ENCODE peak calls at places on chromosomes 5 and 9, in six cellular contexts. E, Z, D, Q, U and R are unnamed samples. For H3K4me1, the result is how much of the 10 kb centered on the place peaks cover.

GRCh38 chr5:343461-344401 is 22.2 kb downstream of the AHRR start:
- DNase-seq in D (peak), E (peak), Z (peak), U (no peak), Q (peak), R (peak)

GRCh38 chr5:137320056-137321045 is 178.8 kb downstream of the SPOCK1 start:
- DNase-seq in Q (no peak), U (no peak), D (no peak), Z (no peak), E (peak), R (no peak)

GRCh38 chr5:16456103-16456832 is 9.3 kb downstream of the ZNF622 start:
- DNase-seq in E (peak), Z (no peak), D (peak), Q (peak), U (no peak), R (peak)

GRCh38 chr5:82749453-82749852 is 327.7 kb downstream of the TMEM167A start:
- DNase-seq in D (no peak), E (no peak), Z (no peak), U (no peak), Q (no peak), R (no peak)

GRCh38 chr5:177462021-177462670 is 11.3 kb downstream of the DBN1 start:
- DNase-seq in E (no peak), D (no peak), Z (no peak), U (no peak), Q (peak), R (no peak)

GRCh38 chr9:14400658-14400995 is 86.7 kb upstream of the NFIB start:
- DNase-seq in E (peak), Z (no peak), Q (no peak), U (peak), D (peak), R (no peak)

GRCh38 chr9:16552252-16552651 is 318.2 kb downstream of the BNC2 start:
- DNase-seq in D (no peak), Q (no peak), U (no peak), E (no peak), Z (no peak), R (peak)

GRCh38 chr9:4334439-4334838 is 34.6 kb upstream of the GLIS3 start:
- DNase-seq in U (no peak), E (peak), D (no peak), Q (peak), Z (peak), R (peak)

GRCh38 chr5:170120576-170120975 is 14.9 kb downstream of the FOXI1 start:
- DNase-seq in D (no peak), Z (no peak), Q (no peak), E (peak), U (no peak), R (no peak)

GRCh38 chr5:100772548-100772947 is 130.5 kb downstream of the ST8SIA4 start:
- DNase-seq in U (no peak), Z (no peak), Q (no peak), E (no peak), D (no peak), R (no peak)

GRCh38 chr5:88836195-88836838 is 46.7 kb downstream of the MEF2C start:
- DNase-seq in Q (no peak), Z (no peak), D (no peak), U (no peak), E (peak), R (peak)

GRCh38 chr5:36655171-36655570 is 48.8 kb downstream of the SLC1A3 start:
- DNase-seq in U (peak), Z (no peak), E (no peak), D (peak), Q (no peak), R (no peak)

GRCh38 chr9:138044485-138045383 is 167.2 kb downstream of the CACNA1B start:
- DNase-seq in Z (no peak), U (peak), E (no peak), D (no peak), Q (no peak), R (no peak)

GRCh38 chr9:110214553-110214952 is 6.6 kb upstream of the C9orf152 start:
- DNase-seq in D (no peak), Q (no peak), U (no peak), Z (no peak), E (no peak), R (no peak)

GRCh38 chr9:131715906-131716305 is 24.0 kb downstream of the RAPGEF1 start:
- DNase-seq in U (no peak), Z (no peak), D (peak), Q (no peak), E (no peak), R (no peak)
- H3K4me1 ChIP-seq in U (under half), Z (under half), D (half or more), Q (half or more), E (under half), R (under half)

GRCh38 chr5:164680812-164681211 is 1175.4 kb downstream of the MAT2B start:
- DNase-seq in D (no peak), E (no peak), U (no peak), Q (no peak), Z (no peak), R (no peak)
- H3K4me3 ChIP-seq in D (no peak), E (no peak), U (no peak), Q (no peak), Z (no peak), R (no peak)

GRCh38 chr9:86941196-86941595 is 6.1 kb downstream of the GAS1 start:
- DNase-seq in E (no peak), U (no peak), Q (no peak), Z (no peak), D (no peak), R (no peak)

GRCh38 chr9:86943223-86943870 is 4.0 kb downstream of the GAS1 start:
- DNase-seq in Q (no peak), U (peak), E (no peak), D (no peak), Z (no peak), R (peak)

GRCh38 chr9:86943871-86944240 is 3.5 kb downstream of the GAS1 start:
- DNase-seq in D (no peak), E (no peak), Q (no peak), Z (no peak), U (no peak), R (no peak)

GRCh38 chr9:86940774-86941173 is 6.5 kb downstream of the GAS1 start:
- DNase-seq in Q (no peak), U (no peak), E (no peak), Z (no peak), D (no peak), R (no peak)

DNA sequence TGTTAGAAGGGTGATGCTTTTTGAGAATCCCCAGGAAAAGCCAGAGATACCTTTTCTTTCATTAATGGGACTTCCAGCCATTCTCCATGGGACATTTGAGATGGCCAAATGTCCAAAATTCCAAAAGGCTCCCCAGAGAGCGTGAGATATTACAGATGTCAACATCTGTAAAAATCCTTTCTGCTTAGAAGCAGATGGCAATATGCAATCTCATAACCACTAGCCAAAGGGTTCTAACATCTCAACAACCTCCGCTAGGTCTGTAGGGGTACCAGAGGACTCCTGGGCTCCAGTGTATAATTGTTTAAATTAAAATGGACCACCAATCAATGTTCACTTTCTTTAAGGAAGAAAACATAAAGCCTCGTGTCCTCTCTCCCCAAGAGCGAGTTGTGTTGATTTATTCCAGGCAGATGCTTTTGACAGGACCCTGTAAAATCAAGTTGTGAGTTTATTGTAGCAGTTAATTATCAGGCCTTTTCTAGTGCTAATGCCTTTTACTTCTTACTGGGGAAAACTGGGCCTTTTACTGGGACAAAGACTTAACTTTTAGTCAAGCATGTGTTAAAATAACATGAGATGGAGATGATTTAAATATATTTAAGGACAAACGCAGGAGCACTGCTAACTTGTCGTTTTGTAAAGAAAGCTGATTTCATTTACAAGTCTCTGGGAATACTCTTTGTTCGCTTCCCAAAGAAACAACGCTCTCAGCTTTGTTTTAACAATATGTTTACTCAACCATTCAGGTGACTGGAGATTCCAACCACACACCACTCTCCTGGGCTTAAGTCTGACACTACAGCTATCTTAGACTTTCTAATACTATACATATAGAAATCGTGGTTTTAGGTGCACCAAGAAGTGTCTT is 4.7 kb downstream of the GAS1 start:
- DNase-seq in U (no peak), E (no peak), D (no peak), Z (no peak), Q (no peak), R (no peak)
- H3K27ac ChIP-seq in U (peak), E (no peak), D (no peak), Z (no peak), Q (no peak), R (no peak)

GRCh38 chr5:134569758-134570364 is 44.4 kb downstream of the JADE2 start:
- DNase-seq in Z (no peak), D (no peak), U (no peak), Q (no peak), E (no peak), R (peak)

GRCh38 chr5:134568339-134568700 is 42.9 kb downstream of the JADE2 start:
- DNase-seq in U (no peak), E (no peak), Q (no peak), D (no peak), Z (no peak), R (peak)

GRCh38 chr5:134567651-134568338 is 42.3 kb downstream of the JADE2 start:
- DNase-seq in U (peak), Q (peak), Z (no peak), E (peak), D (peak), R (peak)

GRCh38 chr5:134570365-134570758 is 44.9 kb downstream of the JADE2 start:
- DNase-seq in E (no peak), Z (no peak), Q (no peak), D (no peak), U (no peak), R (no peak)

GRCh38 chr5:134568761-134569725 is 43.6 kb downstream of the JADE2 start:
- DNase-seq in Z (peak), D (peak), U (peak), E (peak), Q (peak), R (peak)
- H3K4me1 ChIP-seq in Z (under half), D (under half), U (under half), E (under half), Q (under half), R (under half)

GRCh38 chr5:139344177-139344576 is 2.5 kb downstream of the PAIP2 start:
- DNase-seq in D (no peak), U (no peak), E (no peak), Q (no peak), Z (no peak), R (no peak)
- H3K4me3 ChIP-seq in D (peak), U (no peak), E (no peak), Q (peak), Z (no peak), R (no peak)

GRCh38 chr9:22067196-22067595 is 58.1 kb upstream of the CDKN2B start:
- DNase-seq in D (no peak), Q (no peak), E (peak), U (no peak), Z (no peak), R (no peak)

GRCh38 chr9:22065431-22065830 is 56.3 kb upstream of the CDKN2B start:
- DNase-seq in Z (no peak), Q (no peak), U (no peak), D (no peak), E (no peak), R (no peak)

GRCh38 chr9:22064957-22065356 is 55.9 kb upstream of the CDKN2B start:
- DNase-seq in D (no peak), Q (no peak), Z (no peak), E (no peak), U (no peak), R (no peak)

GRCh38 chr9:22073349-22073748 is 64.2 kb upstream of the CDKN2B start:
- DNase-seq in U (no peak), D (no peak), Q (no peak), E (no peak), Z (no peak), R (no peak)

GRCh38 chr9:22068369-22068768 is 59.3 kb upstream of the CDKN2B start:
- DNase-seq in Z (no peak), D (no peak), E (no peak), Q (no peak), U (no peak), R (no peak)
- H3K27ac ChIP-seq in Z (no peak), D (no peak), E (no peak), Q (no peak), U (no peak), R (no peak)

GRCh38 chr5:14239404-14239803 is 96.3 kb downstream of the TRIO start:
- DNase-seq in D (no peak), Q (no peak), U (no peak), E (no peak), Z (no peak), R (no peak)
- H3K4me1 ChIP-seq in D (half or more), Q (under half), U (half or more), E (under half), Z (under half), R (under half)

GRCh38 chr9:34520505-34521385 is 2.0 kb downstream of the ENHO start:
- DNase-seq in D (no peak), Q (no peak), U (peak), Z (no peak), E (no peak), R (no peak)

GRCh38 chr9:34521406-34522045 is 1.3 kb downstream of the ENHO start:
- DNase-seq in E (no peak), Z (no peak), Q (no peak), U (peak), D (no peak), R (no peak)

GRCh38 chr9:34524349-34524748 is 1.6 kb upstream of the ENHO start:
- DNase-seq in Z (no peak), D (no peak), U (peak), E (no peak), Q (no peak), R (no peak)

GRCh38 chr9:34522091-34522887 is 501 bp downstream of the ENHO start:
- DNase-seq in Z (no peak), U (peak), D (no peak), Q (peak), E (no peak), R (no peak)

DNA sequence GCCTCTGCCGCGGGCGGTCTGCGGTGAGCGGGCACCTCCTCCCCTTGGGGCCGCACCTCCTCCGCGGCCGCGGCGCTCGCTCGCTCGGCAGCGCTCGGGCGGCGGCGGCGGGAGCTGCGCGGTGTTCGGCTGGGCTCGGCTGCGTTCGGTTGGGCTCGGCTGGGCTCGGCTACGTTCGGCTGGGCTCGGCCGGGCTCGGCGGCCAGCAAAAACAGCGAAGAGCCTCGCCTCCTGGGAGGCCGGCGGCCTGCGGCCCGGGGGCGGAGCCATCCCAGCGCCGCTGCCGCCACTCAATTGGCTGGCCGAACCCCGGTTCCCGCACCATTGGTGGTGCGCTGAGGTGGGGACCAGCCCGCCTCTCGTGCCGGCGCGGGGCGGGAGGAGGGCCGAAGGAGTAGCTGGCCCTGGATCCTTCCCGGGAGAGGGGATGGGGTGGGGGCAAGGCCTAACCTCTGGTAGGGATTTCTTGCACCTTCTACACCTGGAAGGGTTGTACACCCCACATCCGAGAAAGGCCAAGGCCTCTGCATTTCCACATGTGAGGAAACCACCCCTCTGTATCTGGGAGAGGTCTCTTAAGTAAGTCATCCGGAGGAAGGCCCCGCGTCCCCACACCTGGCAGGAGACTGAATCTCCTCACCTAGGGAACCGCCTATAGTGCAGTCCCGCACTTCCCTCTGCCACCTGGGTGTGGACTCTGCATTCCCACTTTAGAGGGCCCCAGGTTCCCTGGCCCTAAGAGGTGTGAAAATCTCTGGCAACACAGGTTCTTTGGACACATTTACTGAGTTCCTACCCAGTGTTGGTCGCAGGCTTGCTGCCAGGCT is at the start of gene ENHO:
- DNase-seq in U (peak), E (peak), Z (peak), D (peak), Q (peak), R (peak)
- H3K4me3 ChIP-seq in U (peak), E (peak), Z (peak), D (peak), Q (peak), R (peak)

GRCh38 chr9:127528407-127529251 is 77.3 kb downstream of the LRSAM1 start:
- DNase-seq in Z (no peak), U (no peak), E (no peak), D (no peak), Q (no peak), R (no peak)
- H3K27ac ChIP-seq in Z (no peak), U (peak), E (no peak), D (peak), Q (peak), R (peak)